ENCODE peak calls at places on chromosomes 11 and 22, in four cellular contexts. M, L, P and Z are unnamed samples. For H3K4me1, the result is how much of the 10 kb centered on the place peaks cover.

GRCh38 chr11:134951305-134951700 is 539.3 kb upstream of the B3GAT1 start:
- DNase-seq in M (no peak), L (peak), P (peak), Z (no peak)

GRCh38 chr11:117686711-117687110 is 110.3 kb downstream of the DSCAML1 start:
- DNase-seq in M (no peak), L (no peak), P (peak), Z (no peak)

GRCh38 chr11:113274708-113275582 is 39.4 kb upstream of the TTC12 start:
- DNase-seq in M (no peak), L (no peak), P (peak), Z (no peak)

GRCh38 chr11:76008474-76008873 is 193.5 kb downstream of the UVRAG start:
- DNase-seq in M (no peak), L (peak), P (peak), Z (no peak)

GRCh38 chr11:65090628-65091027 is 5.4 kb upstream of the VPS51 start:
- DNase-seq in M (no peak), L (no peak), P (no peak), Z (no peak)

GRCh38 chr11:15742626-15743243 is 613.6 kb downstream of the SOX6 start:
- DNase-seq in M (no peak), L (peak), P (no peak), Z (no peak)

GRCh38 chr22:30617819-30618218 is 10.8 kb downstream of the TCN2 start:
- DNase-seq in M (no peak), L (no peak), P (no peak), Z (no peak)

GRCh38 chr11:73281796-73282660 is 9.9 kb downstream of the P2RY6 start:
- DNase-seq in M (no peak), L (no peak), P (no peak), Z (no peak)

GRCh38 chr22:17797721-17798559 is 23.7 kb upstream of the BID start:
- DNase-seq in M (no peak), L (no peak), P (no peak), Z (no peak)

GRCh38 chr11:104061851-104062521 is 25.5 kb downstream of the DDI1 start:
- DNase-seq in M (no peak), L (peak), P (peak), Z (no peak)

GRCh38 chr11:80616070-80616800 is 1175.4 kb upstream of the TENM4 start:
- DNase-seq in M (no peak), L (no peak), P (no peak), Z (no peak)

GRCh38 chr11:13446444-13446843 is 16.6 kb downstream of the BTBD10 start:
- DNase-seq in M (no peak), L (peak), P (peak), Z (no peak)

GRCh38 chr11:122104381-122104780 is 11.6 kb downstream of the BLID start:
- DNase-seq in M (no peak), L (no peak), P (peak), Z (no peak)

GRCh38 chr11:31813961-31814868 is 3.1 kb upstream of the PAX6 start:
- DNase-seq in M (no peak), L (no peak), P (no peak), Z (no peak)

GRCh38 chr11:95505927-95506426 is 275.0 kb upstream of the SESN3 start:
- DNase-seq in M (no peak), L (peak), P (peak), Z (no peak)

GRCh38 chr11:120547301-120547700 is 35.8 kb downstream of the GRIK4 start:
- DNase-seq in M (no peak), L (peak), P (peak), Z (no peak)

GRCh38 chr11:130635937-130636336 is 187.5 kb downstream of the ADAMTS15 start:
- DNase-seq in M (no peak), L (no peak), P (no peak), Z (no peak)

GRCh38 chr11:5252280-5253265 is 2.0 kb downstream of the HBG2 start:
- DNase-seq in M (no peak), L (no peak), P (no peak), Z (no peak)

GRCh38 chr11:6735306-6735705 is 36.5 kb downstream of the OR2AG2 start:
- DNase-seq in M (no peak), L (no peak), P (peak), Z (no peak)

GRCh38 chr11:118161786-118162185 is 9.2 kb upstream of the SCN4B start:
- DNase-seq in M (no peak), L (no peak), P (no peak), Z (no peak)

GRCh38 chr11:78791964-78792363 is 217.3 kb upstream of the NARS2 start:
- DNase-seq in M (no peak), L (peak), P (no peak), Z (no peak)

GRCh38 chr11:110077318-110077717 is 15.9 kb upstream of the ZC3H12C start:
- DNase-seq in M (no peak), L (no peak), P (no peak), Z (no peak)

GRCh38 chr22:40603088-40603605 is 33.4 kb downstream of the MRTFA start:
- DNase-seq in M (no peak), L (peak), P (peak), Z (no peak)

GRCh38 chr22:42194104-42194851 is 63.7 kb upstream of the CYP2D6 start:
- DNase-seq in M (no peak), L (no peak), P (no peak), Z (no peak)

GRCh38 chr11:121829159-121829643 is 286.8 kb downstream of the BLID start:
- DNase-seq in M (no peak), L (peak), P (peak), Z (no peak)

GRCh38 chr22:25453557-25453956 is 110.9 kb upstream of the GRK3 start:
- DNase-seq in M (no peak), L (no peak), P (no peak), Z (no peak)

GRCh38 chr11:16148301-16148787 is 208.0 kb downstream of the SOX6 start:
- DNase-seq in M (no peak), L (no peak), P (no peak), Z (no peak)

GRCh38 chr11:36688892-36689291 is 90.9 kb upstream of the RAG2 start:
- DNase-seq in M (no peak), L (no peak), P (no peak), Z (no peak)
- H3K4me3 ChIP-seq in M (no peak), L (no peak), P (no peak), Z (no peak)

DNA sequence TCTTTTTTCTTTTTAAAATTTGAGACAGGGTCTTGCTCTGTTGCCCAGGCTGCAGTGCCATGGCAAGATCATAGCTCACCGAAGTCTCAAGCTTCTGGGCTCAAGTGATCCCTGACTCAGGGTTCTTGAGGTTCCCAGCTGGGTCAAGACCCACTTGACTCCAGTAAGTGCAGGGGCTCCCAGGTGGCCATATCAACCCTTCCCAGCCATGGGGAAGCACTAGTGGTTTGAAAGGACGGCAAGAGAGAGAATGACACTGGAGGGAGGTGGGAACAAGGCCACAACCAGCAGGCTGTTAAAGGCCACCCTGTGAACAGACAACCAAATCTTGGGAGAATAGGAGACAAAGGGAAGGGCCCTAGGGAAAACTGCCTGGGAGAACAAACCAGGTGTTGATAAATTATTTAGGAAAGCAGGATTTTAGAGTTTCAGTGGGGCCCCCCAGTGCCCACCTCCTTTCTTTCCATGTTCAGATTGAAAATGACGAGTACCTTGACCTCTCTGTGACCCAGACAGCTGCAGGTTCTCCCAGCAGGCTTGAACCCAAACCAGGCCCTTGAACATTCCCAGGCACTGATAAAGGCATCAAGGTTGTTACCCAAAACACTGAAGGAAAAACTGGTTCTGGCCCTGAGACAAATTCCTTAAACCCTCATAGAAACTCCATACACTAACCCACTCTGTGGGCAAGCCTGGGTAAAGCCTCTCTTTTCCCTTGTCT is 28.8 kb downstream of the KLHL22 start:
- DNase-seq in M (no peak), L (no peak), P (no peak), Z (no peak)
- H3K4me1 ChIP-seq in M (under half), L (under half), P (under half), Z (under half)

GRCh38 chr11:1878134-1879031 is 13.3 kb downstream of the PRR33 start:
- DNase-seq in M (peak), L (no peak), P (no peak), Z (no peak)
- H3K27ac ChIP-seq in M (peak), L (no peak), P (no peak), Z (no peak)

GRCh38 chr11:18383388-18384156 is 10.8 kb upstream of the LDHA start:
- DNase-seq in M (peak), L (peak), P (peak), Z (no peak)
- H3K4me3 ChIP-seq in M (no peak), L (no peak), P (peak), Z (no peak)

DNA sequence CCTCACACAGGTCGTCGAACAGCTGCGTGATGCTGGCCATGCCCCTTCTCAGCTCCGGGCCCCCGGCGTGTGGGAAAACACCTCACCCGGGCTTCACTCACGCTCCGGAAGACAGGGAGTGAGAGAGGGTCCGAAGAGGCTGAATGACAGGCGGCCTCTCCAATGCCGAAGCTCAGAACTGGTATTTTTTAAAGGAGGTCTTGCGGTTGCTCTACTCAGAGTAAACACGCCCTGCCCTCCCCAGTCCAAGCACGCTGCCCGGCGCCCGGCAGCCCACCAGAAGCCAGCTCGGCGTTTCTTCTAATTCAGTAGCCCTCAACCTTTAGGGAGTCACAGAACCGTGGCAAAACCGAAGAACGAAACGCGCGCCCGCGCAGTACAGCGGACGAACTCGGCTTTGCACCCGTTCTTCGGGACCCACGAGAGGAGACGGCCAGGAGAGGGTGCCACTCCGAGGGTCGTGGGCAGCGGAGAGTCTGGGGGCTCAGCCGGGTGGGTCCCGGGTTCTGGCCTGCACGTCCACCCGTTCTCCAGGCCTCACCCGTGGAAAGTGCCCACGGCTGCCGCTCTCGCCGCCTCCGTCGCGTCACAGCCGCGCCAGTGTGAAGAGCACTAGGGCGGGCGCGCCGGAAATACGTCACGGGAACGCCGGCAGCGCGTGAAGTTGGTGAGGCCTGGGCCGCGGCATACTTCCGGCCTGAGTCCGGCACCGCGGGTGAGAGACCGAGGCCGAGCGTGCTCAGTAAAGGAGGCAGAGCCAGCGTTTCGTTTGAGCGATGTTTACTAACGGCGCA is at the start of gene TUBGCP6:
- DNase-seq in M (peak), L (peak), P (peak), Z (no peak)
- H3K4me1 ChIP-seq in M (half or more), L (under half), P (under half), Z (under half)

GRCh38 chr11:68044898-68045351 is 6.1 kb downstream of the TCIRG1 start:
- DNase-seq in M (no peak), L (no peak), P (no peak), Z (no peak)

GRCh38 chr11:68045900-68046299 is 7.1 kb downstream of the TCIRG1 start:
- DNase-seq in M (no peak), L (no peak), P (no peak), Z (no peak)

GRCh38 chr11:68043349-68044144 is 4.7 kb downstream of the TCIRG1 start:
- DNase-seq in M (no peak), L (peak), P (peak), Z (no peak)

GRCh38 chr11:68043029-68043348 is 4.2 kb downstream of the TCIRG1 start:
- DNase-seq in M (no peak), L (no peak), P (no peak), Z (no peak)

GRCh38 chr11:68044145-68044813 is 5.5 kb downstream of the TCIRG1 start:
- DNase-seq in M (no peak), L (no peak), P (no peak), Z (no peak)
- H3K27ac ChIP-seq in M (no peak), L (no peak), P (no peak), Z (no peak)

DNA sequence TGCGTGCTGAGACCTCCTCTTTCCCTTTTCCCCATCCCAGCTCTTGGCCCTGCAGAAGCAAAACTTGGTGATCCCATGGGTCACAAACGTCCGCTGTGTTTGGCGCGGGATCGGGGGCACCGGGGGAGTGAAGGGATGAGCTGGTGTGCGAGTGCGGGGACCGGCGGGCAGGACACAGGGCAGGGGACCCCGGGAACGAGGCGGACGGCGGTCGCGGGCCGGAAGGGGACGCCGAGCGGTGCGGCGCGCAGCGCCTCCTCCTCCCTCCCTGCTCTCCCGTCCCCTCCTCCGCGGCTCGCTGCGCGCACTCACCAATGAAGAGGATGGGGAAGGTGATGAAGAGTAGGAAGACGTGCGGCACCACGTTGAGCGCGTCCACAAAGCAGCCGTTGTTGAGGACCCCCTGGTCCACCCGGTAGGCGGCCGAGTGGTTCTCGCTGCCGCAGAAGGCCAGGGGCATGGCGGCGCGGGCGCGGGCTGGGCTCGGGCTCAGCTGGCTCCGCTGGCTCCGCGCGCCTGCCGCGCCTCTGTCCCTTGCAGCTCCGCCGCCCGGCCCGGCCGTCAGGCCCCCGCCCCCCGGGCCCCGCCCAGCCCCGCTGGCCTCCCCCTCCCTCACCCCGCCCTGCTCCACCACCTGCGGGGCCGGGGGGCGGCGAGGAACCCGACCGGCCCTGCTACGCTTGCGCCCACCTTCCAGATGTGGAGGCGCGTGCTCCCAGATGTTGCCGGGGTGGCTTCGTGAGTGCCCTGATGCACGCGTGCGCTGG is at the start of gene ABCC8:
- DNase-seq in M (no peak), L (no peak), P (no peak), Z (no peak)
- H3K4me3 ChIP-seq in M (peak), L (no peak), P (no peak), Z (peak)

GRCh38 chr11:62539238-62539925 is 7.2 kb downstream of the AHNAK start:
- DNase-seq in M (peak), L (peak), P (peak), Z (no peak)
- H3K4me1 ChIP-seq in M (half or more), L (half or more), P (half or more), Z (under half)

GRCh38 chr11:57496109-57496820 is 19.2 kb downstream of the SLC43A1 start:
- DNase-seq in M (no peak), L (no peak), P (no peak), Z (no peak)
- H3K27ac ChIP-seq in M (no peak), L (no peak), P (no peak), Z (no peak)